ENCODE peak calls at places on chromosomes 1 and 21, in six cellular contexts. One of them, this sample, is unnamed.

GRCh38 chr1:116785006-116785405 is 30.8 kb downstream of the CD2 start:
- DNase-seq in T-helper 2 cell: no peak
- DNase-seq in pons: no peak
- DNase-seq in prostate gland: no peak
- DNase-seq in EH: peak
- DNase-seq in GM20000: no peak
- DNase-seq in this sample: no peak

GRCh38 chr21:44333701-44334636 is 5.2 kb downstream of the CFAP410 start:
- DNase-seq in T-helper 2 cell: no peak
- DNase-seq in pons: no peak
- DNase-seq in prostate gland: no peak
- DNase-seq in EH: no peak
- DNase-seq in GM20000: no peak
- DNase-seq in this sample: no peak

GRCh38 chr1:203299180-203299579 is 6.1 kb upstream of the BTG2 start:
- DNase-seq in T-helper 2 cell: no peak
- DNase-seq in pons: no peak
- DNase-seq in prostate gland: no peak
- DNase-seq in EH: no peak
- DNase-seq in GM20000: no peak
- DNase-seq in this sample: no peak

GRCh38 chr1:159468321-159468720 is 28.8 kb downstream of the OR10J1 start:
- DNase-seq in T-helper 2 cell: no peak
- DNase-seq in pons: no peak
- DNase-seq in prostate gland: no peak
- DNase-seq in EH: no peak
- DNase-seq in GM20000: no peak
- DNase-seq in this sample: no peak

GRCh38 chr1:46039571-46040052 is 92.8 kb downstream of the PIK3R3 start:
- DNase-seq in T-helper 2 cell: no peak
- DNase-seq in pons: no peak
- DNase-seq in prostate gland: peak
- DNase-seq in EH: peak
- DNase-seq in GM20000: no peak
- DNase-seq in this sample: no peak

GRCh38 chr1:37323486-37324377 is 150.6 kb upstream of the ZC3H12A start:
- DNase-seq in T-helper 2 cell: no peak
- DNase-seq in pons: no peak
- DNase-seq in prostate gland: no peak
- DNase-seq in EH: peak
- DNase-seq in GM20000: peak
- DNase-seq in this sample: no peak

GRCh38 chr1:111747282-111747734 is 8.1 kb upstream of the INKA2 start:
- DNase-seq in T-helper 2 cell: no peak
- DNase-seq in pons: peak
- DNase-seq in prostate gland: peak
- DNase-seq in EH: peak
- DNase-seq in GM20000: peak
- DNase-seq in this sample: peak

GRCh38 chr1:225772323-225772768 is 5.3 kb upstream of the SRP9 start:
- DNase-seq in T-helper 2 cell: no peak
- DNase-seq in pons: peak
- DNase-seq in prostate gland: peak
- DNase-seq in EH: peak
- DNase-seq in GM20000: peak
- DNase-seq in this sample: peak

GRCh38 chr1:157849229-157849875 is 7.7 kb upstream of the CD5L start:
- DNase-seq in T-helper 2 cell: no peak
- DNase-seq in pons: peak
- DNase-seq in prostate gland: no peak
- DNase-seq in EH: no peak
- DNase-seq in GM20000: peak
- DNase-seq in this sample: no peak

GRCh38 chr1:210201671-210202070 is 30.9 kb upstream of the SERTAD4 start:
- DNase-seq in T-helper 2 cell: no peak
- DNase-seq in pons: no peak
- DNase-seq in prostate gland: no peak
- DNase-seq in EH: peak
- DNase-seq in GM20000: no peak
- DNase-seq in this sample: no peak

GRCh38 chr1:33000427-33001026 is 35.9 kb upstream of the RNF19B start:
- DNase-seq in T-helper 2 cell: no peak
- DNase-seq in pons: no peak
- DNase-seq in prostate gland: no peak
- DNase-seq in EH: no peak
- DNase-seq in GM20000: no peak
- DNase-seq in this sample: no peak

GRCh38 chr1:12230549-12231275 is 882 bp downstream of the VPS13D start:
- DNase-seq in T-helper 2 cell: no peak
- DNase-seq in pons: peak
- DNase-seq in prostate gland: peak
- DNase-seq in EH: peak
- DNase-seq in GM20000: peak
- DNase-seq in this sample: no peak

GRCh38 chr1:197692965-197693364 is 82.3 kb downstream of the DENND1B start:
- DNase-seq in T-helper 2 cell: no peak
- DNase-seq in pons: peak
- DNase-seq in prostate gland: no peak
- DNase-seq in EH: peak
- DNase-seq in GM20000: peak
- DNase-seq in this sample: no peak

GRCh38 chr1:27891196-27891889 is 19.0 kb downstream of the THEMIS2 start:
- DNase-seq in T-helper 2 cell: no peak
- DNase-seq in pons: peak
- DNase-seq in prostate gland: no peak
- DNase-seq in EH: no peak
- DNase-seq in GM20000: peak
- DNase-seq in this sample: no peak

GRCh38 chr1:25197235-25197930 is 34.9 kb downstream of the SYF2 start:
- DNase-seq in T-helper 2 cell: no peak
- DNase-seq in pons: no peak
- DNase-seq in prostate gland: no peak
- DNase-seq in EH: no peak
- DNase-seq in GM20000: no peak
- DNase-seq in this sample: no peak

GRCh38 chr1:212290608-212291007 is 5.4 kb downstream of the PPP2R5A start:
- DNase-seq in T-helper 2 cell: no peak
- DNase-seq in pons: no peak
- DNase-seq in prostate gland: no peak
- DNase-seq in EH: no peak
- DNase-seq in GM20000: no peak
- DNase-seq in this sample: no peak

GRCh38 chr1:15067148-15067547 is 86.4 kb upstream of the TMEM51 start:
- DNase-seq in T-helper 2 cell: no peak
- DNase-seq in pons: no peak
- DNase-seq in prostate gland: no peak
- DNase-seq in EH: no peak
- DNase-seq in GM20000: no peak
- DNase-seq in this sample: no peak

GRCh38 chr1:198934414-198934813 is 295.6 kb downstream of the PTPRC start:
- DNase-seq in T-helper 2 cell: no peak
- DNase-seq in pons: no peak
- DNase-seq in prostate gland: no peak
- DNase-seq in EH: no peak
- DNase-seq in GM20000: no peak
- DNase-seq in this sample: no peak

GRCh38 chr1:225467193-225468020 is 39.6 kb upstream of the LBR start:
- DNase-seq in T-helper 2 cell: peak
- DNase-seq in pons: peak
- DNase-seq in prostate gland: no peak
- DNase-seq in EH: no peak
- DNase-seq in GM20000: peak
- DNase-seq in this sample: peak

GRCh38 chr1:178819123-178819522 is 51.8 kb downstream of the ANGPTL1 start:
- DNase-seq in T-helper 2 cell: no peak
- DNase-seq in pons: no peak
- DNase-seq in prostate gland: no peak
- DNase-seq in EH: no peak
- DNase-seq in GM20000: no peak
- DNase-seq in this sample: no peak

GRCh38 chr1:32647308-32648134 is 2.8 kb downstream of the ZBTB8OS start:
- DNase-seq in T-helper 2 cell: no peak
- DNase-seq in pons: no peak
- DNase-seq in prostate gland: no peak
- DNase-seq in EH: no peak
- DNase-seq in GM20000: no peak
- DNase-seq in this sample: no peak

GRCh38 chr21:31781737-31782136 is 49.8 kb upstream of the SCAF4 start:
- DNase-seq in T-helper 2 cell: no peak
- DNase-seq in pons: peak
- DNase-seq in prostate gland: peak
- DNase-seq in EH: peak
- DNase-seq in GM20000: no peak
- DNase-seq in this sample: no peak

GRCh38 chr1:209413062-209413461 is 170.5 kb upstream of the CAMK1G start:
- DNase-seq in T-helper 2 cell: no peak
- DNase-seq in pons: no peak
- DNase-seq in prostate gland: no peak
- DNase-seq in EH: no peak
- DNase-seq in GM20000: no peak
- DNase-seq in this sample: no peak

GRCh38 chr21:26715116-26715515 is 130.1 kb downstream of the ADAMTS1 start:
- DNase-seq in T-helper 2 cell: no peak
- DNase-seq in pons: no peak
- DNase-seq in prostate gland: no peak
- DNase-seq in EH: no peak
- DNase-seq in GM20000: no peak
- DNase-seq in this sample: no peak

GRCh38 chr1:205967555-205968335 is 24.5 kb upstream of the SLC26A9 start:
- DNase-seq in T-helper 2 cell: no peak
- DNase-seq in pons: no peak
- DNase-seq in prostate gland: no peak
- DNase-seq in EH: no peak
- DNase-seq in GM20000: no peak
- DNase-seq in this sample: no peak

GRCh38 chr1:202017385-202018225 is 7.2 kb downstream of the ELF3 start:
- DNase-seq in T-helper 2 cell: no peak
- DNase-seq in pons: no peak
- DNase-seq in prostate gland: no peak
- DNase-seq in EH: no peak
- DNase-seq in GM20000: no peak
- DNase-seq in this sample: no peak

GRCh38 chr1:51514733-51515132 is 4.3 kb downstream of the EPS15 start:
- DNase-seq in T-helper 2 cell: no peak
- DNase-seq in pons: no peak
- DNase-seq in prostate gland: no peak
- DNase-seq in EH: no peak
- DNase-seq in GM20000: no peak
- DNase-seq in this sample: no peak

GRCh38 chr1:58551741-58552140 is 5.2 kb upstream of the OMA1 start:
- DNase-seq in T-helper 2 cell: no peak
- DNase-seq in pons: no peak
- DNase-seq in prostate gland: no peak
- DNase-seq in EH: no peak
- DNase-seq in GM20000: no peak
- DNase-seq in this sample: no peak

GRCh38 chr1:175188936-175189335 is 3.6 kb downstream of the KIAA0040 start:
- DNase-seq in T-helper 2 cell: no peak
- DNase-seq in pons: peak
- DNase-seq in prostate gland: no peak
- DNase-seq in EH: no peak
- DNase-seq in GM20000: peak
- DNase-seq in this sample: no peak

GRCh38 chr1:99887890-99888289 is 37.7 kb downstream of the AGL start:
- DNase-seq in T-helper 2 cell: no peak
- DNase-seq in pons: no peak
- DNase-seq in prostate gland: no peak
- DNase-seq in EH: no peak
- DNase-seq in GM20000: no peak
- DNase-seq in this sample: no peak

This sample was measured in right atrium auricular region.